ENCODE peak calls at places on chromosomes 16 and 17, in seven cellular contexts. One of them, this sample, is unnamed.

GRCh38 chr17:11608396-11608795 is 10.1 kb downstream of the DNAH9 start:
- DNase-seq in GM12878: no peak
- DNase-seq in ovary: peak
- DNase-seq in IMR-90: no peak
- DNase-seq in gastrocnemius medialis: peak
- DNase-seq in A549: peak
- DNase-seq in tibial nerve: peak
- DNase-seq in this sample: peak

GRCh38 chr17:63929860-63930766 is 2.0 kb downstream of the CD79B start:
- DNase-seq in tibial nerve: no peak
- DNase-seq in gastrocnemius medialis: no peak
- DNase-seq in ovary: no peak
- DNase-seq in A549: no peak
- DNase-seq in GM12878: no peak
- DNase-seq in IMR-90: no peak
- DNase-seq in this sample: no peak

GRCh38 chr17:32596666-32597065 is 109.9 kb downstream of the CDK5R1 start:
- DNase-seq in IMR-90: peak
- DNase-seq in ovary: no peak
- DNase-seq in tibial nerve: no peak
- DNase-seq in A549: peak
- DNase-seq in gastrocnemius medialis: no peak
- DNase-seq in GM12878: peak
- DNase-seq in this sample: no peak

GRCh38 chr16:4682084-4682581 is 11.2 kb upstream of the NUDT16L1 start:
- DNase-seq in A549: no peak
- DNase-seq in ovary: no peak
- DNase-seq in GM12878: no peak
- DNase-seq in IMR-90: no peak
- DNase-seq in gastrocnemius medialis: no peak
- DNase-seq in tibial nerve: no peak
- DNase-seq in this sample: no peak

GRCh38 chr17:36947922-36948716 is 635 bp upstream of the AATF start:
- DNase-seq in A549: peak
- DNase-seq in gastrocnemius medialis: no peak
- DNase-seq in tibial nerve: no peak
- DNase-seq in GM12878: no peak
- DNase-seq in IMR-90: no peak
- DNase-seq in ovary: no peak
- DNase-seq in this sample: no peak

GRCh38 chr17:30005709-30006320 is 64.4 kb downstream of the EFCAB5 start:
- DNase-seq in ovary: no peak
- DNase-seq in IMR-90: peak
- DNase-seq in GM12878: no peak
- DNase-seq in tibial nerve: no peak
- DNase-seq in A549: peak
- DNase-seq in gastrocnemius medialis: no peak
- DNase-seq in this sample: no peak

GRCh38 chr16:25832288-25832687 is 140.5 kb downstream of the HS3ST4 start:
- DNase-seq in GM12878: no peak
- DNase-seq in IMR-90: no peak
- DNase-seq in ovary: no peak
- DNase-seq in gastrocnemius medialis: no peak
- DNase-seq in tibial nerve: no peak
- DNase-seq in A549: no peak
- DNase-seq in this sample: no peak

GRCh38 chr16:84648595-84649510 is 542 bp downstream of the KLHL36 start:
- DNase-seq in A549: no peak
- DNase-seq in GM12878: no peak
- DNase-seq in tibial nerve: peak
- DNase-seq in ovary: peak
- DNase-seq in IMR-90: no peak
- DNase-seq in gastrocnemius medialis: peak
- DNase-seq in this sample: peak

GRCh38 chr16:50806099-50807062 is 64.5 kb downstream of the CYLD start:
- DNase-seq in gastrocnemius medialis: peak
- DNase-seq in IMR-90: peak
- DNase-seq in GM12878: peak
- DNase-seq in ovary: peak
- DNase-seq in tibial nerve: peak
- DNase-seq in A549: peak
- DNase-seq in this sample: peak

GRCh38 chr16:23031508-23032098 is 117.6 kb downstream of the USP31 start:
- DNase-seq in GM12878: no peak
- DNase-seq in IMR-90: no peak
- DNase-seq in tibial nerve: no peak
- DNase-seq in A549: no peak
- DNase-seq in ovary: no peak
- DNase-seq in gastrocnemius medialis: no peak
- DNase-seq in this sample: no peak

GRCh38 chr17:7982666-7983065 is 19.7 kb upstream of the GUCY2D start:
- DNase-seq in gastrocnemius medialis: no peak
- DNase-seq in ovary: no peak
- DNase-seq in IMR-90: peak
- DNase-seq in GM12878: no peak
- DNase-seq in A549: no peak
- DNase-seq in tibial nerve: no peak
- DNase-seq in this sample: no peak

GRCh38 chr17:67836205-67836987 is 11.1 kb downstream of the BPTF start:
- DNase-seq in ovary: no peak
- DNase-seq in GM12878: no peak
- DNase-seq in IMR-90: peak
- DNase-seq in tibial nerve: no peak
- DNase-seq in gastrocnemius medialis: no peak
- DNase-seq in A549: no peak
- DNase-seq in this sample: no peak

GRCh38 chr17:31510273-31511175 is 119.0 kb downstream of the RAB11FIP4 start:
- DNase-seq in tibial nerve: no peak
- DNase-seq in IMR-90: peak
- DNase-seq in GM12878: no peak
- DNase-seq in A549: no peak
- DNase-seq in ovary: no peak
- DNase-seq in gastrocnemius medialis: peak
- DNase-seq in this sample: no peak

GRCh38 chr17:9334536-9335446 is 240.8 kb downstream of the STX8 start:
- DNase-seq in A549: peak
- DNase-seq in ovary: no peak
- DNase-seq in IMR-90: no peak
- DNase-seq in gastrocnemius medialis: no peak
- DNase-seq in GM12878: no peak
- DNase-seq in tibial nerve: no peak
- DNase-seq in this sample: no peak

GRCh38 chr17:17235212-17236174 is 1.5 kb downstream of the FLCN start:
- DNase-seq in tibial nerve: peak
- DNase-seq in ovary: no peak
- DNase-seq in gastrocnemius medialis: peak
- DNase-seq in IMR-90: peak
- DNase-seq in A549: no peak
- DNase-seq in GM12878: no peak
- DNase-seq in this sample: peak

GRCh38 chr17:77594416-77595209 is 363.9 kb upstream of the TNRC6C start:
- DNase-seq in ovary: no peak
- DNase-seq in A549: no peak
- DNase-seq in tibial nerve: no peak
- DNase-seq in IMR-90: no peak
- DNase-seq in GM12878: no peak
- DNase-seq in gastrocnemius medialis: no peak
- DNase-seq in this sample: no peak

GRCh38 chr17:77598241-77598620 is 360.3 kb upstream of the TNRC6C start:
- DNase-seq in gastrocnemius medialis: no peak
- DNase-seq in A549: no peak
- DNase-seq in IMR-90: no peak
- DNase-seq in tibial nerve: no peak
- DNase-seq in ovary: no peak
- DNase-seq in GM12878: no peak
- DNase-seq in this sample: no peak

GRCh38 chr17:77597421-77598240 is 360.9 kb upstream of the TNRC6C start:
- DNase-seq in tibial nerve: no peak
- DNase-seq in gastrocnemius medialis: no peak
- DNase-seq in IMR-90: no peak
- DNase-seq in GM12878: no peak
- DNase-seq in ovary: no peak
- DNase-seq in A549: no peak
- DNase-seq in this sample: no peak

GRCh38 chr17:77599699-77600098 is 358.8 kb upstream of the TNRC6C start:
- DNase-seq in A549: no peak
- DNase-seq in tibial nerve: no peak
- DNase-seq in GM12878: no peak
- DNase-seq in ovary: no peak
- DNase-seq in gastrocnemius medialis: no peak
- DNase-seq in IMR-90: no peak
- DNase-seq in this sample: no peak

DNA sequence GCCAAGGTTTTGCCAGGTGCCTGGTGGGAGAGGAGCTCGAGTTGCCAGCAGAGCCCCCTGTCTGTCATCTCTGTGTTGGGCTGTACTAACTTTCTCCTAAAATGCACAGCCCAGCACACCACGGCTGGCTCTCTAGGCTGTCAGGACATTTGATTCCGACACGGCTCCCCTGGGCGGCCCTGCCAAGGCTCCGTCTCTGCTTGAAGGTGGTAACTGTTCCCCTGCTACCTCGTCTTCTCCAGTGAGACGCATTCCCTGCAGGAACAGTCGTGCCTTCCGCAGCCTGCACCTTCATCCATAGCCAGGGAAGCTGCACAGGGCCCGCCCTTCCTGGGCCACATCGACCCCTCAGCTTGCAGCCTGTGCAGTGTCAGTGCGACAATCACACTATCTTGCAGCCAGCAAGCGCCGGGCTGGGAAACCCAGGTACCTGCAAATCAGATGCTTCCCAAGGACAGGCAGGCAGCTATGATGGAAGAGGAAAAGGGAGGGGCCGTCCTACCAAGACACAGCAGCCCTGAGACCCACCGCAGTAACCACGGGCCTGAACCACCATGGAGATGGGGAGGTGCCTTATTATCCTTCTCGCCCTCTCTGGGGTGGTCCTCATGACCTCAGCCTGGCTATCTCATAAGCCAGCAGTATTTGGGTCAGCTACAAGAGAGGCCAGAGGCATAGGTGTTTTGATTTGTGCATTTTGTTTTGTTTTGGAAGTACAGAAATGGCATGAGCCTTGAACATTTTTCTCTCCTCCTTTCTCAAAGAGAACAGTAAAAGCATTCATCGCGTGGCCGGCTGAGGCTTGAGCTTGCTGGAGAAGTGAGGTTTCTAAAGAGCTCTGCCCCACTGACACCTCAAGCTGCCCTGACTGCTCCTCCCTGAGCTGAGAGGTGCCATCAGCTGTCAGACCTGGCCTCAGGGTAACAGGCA is 361.7 kb upstream of the TNRC6C start:
- DNase-seq in tibial nerve: no peak
- DNase-seq in ovary: no peak
- DNase-seq in gastrocnemius medialis: no peak
- DNase-seq in A549: no peak
- DNase-seq in GM12878: no peak
- DNase-seq in IMR-90: no peak
- DNase-seq in this sample: no peak
- TF ChIP-seq CTCF in tibial nerve: no peak
- TF ChIP-seq CTCF in ovary: no peak
- TF ChIP-seq CTCF in gastrocnemius medialis: no peak
- TF ChIP-seq CTCF in A549: no peak
- TF ChIP-seq CTCF in GM12878: no peak
- TF ChIP-seq CTCF in IMR-90: no peak
- TF ChIP-seq CTCF in this sample: no peak

DNA sequence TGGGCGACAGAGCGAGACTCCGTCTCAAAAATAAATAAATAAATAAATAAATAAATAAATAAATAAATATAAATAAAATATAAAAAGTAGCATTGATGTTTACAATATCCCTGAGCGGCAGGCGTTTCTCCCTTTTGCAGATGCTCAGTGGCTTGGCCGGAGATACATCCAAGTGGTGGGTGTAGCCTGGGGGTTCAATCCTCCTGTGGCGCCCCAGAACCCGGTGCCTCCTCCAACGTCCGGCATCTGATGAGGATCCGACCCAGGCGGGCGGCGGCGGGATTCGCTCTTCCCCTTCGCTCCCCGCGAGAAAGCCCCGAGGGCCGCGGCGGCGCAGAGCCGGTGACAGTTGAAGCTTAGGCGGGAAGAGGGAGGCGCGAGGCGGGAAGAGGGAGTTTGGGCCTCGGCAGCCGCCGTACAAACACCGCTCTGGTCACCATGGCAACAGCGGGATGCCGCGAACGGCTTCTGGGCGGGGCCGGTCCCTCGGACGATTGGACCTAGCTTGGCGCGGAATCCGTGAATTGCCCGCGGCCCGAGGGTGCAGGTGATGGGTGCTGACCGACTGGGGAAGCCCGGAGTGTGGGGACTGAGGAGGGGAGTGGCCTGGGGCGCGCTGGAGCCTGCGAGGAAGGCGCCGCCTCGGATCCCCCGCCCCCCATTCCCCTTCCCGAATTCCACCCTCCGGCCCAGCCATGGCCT is 12.7 kb upstream of the ALDOA start:
- DNase-seq in GM12878: peak
- DNase-seq in gastrocnemius medialis: peak
- DNase-seq in IMR-90: peak
- DNase-seq in tibial nerve: peak
- DNase-seq in A549: peak
- DNase-seq in ovary: peak
- DNase-seq in this sample: peak
- TF ChIP-seq POLR2A in GM12878: peak
- TF ChIP-seq POLR2A in gastrocnemius medialis: no peak
- TF ChIP-seq POLR2A in IMR-90: no peak
- TF ChIP-seq POLR2A in tibial nerve: no peak
- TF ChIP-seq POLR2A in A549: no peak
- TF ChIP-seq POLR2A in ovary: no peak
- TF ChIP-seq POLR2A in this sample: no peak

GRCh38 chr17:15451681-15452080 is 15.7 kb downstream of the CDRT4 start:
- DNase-seq in tibial nerve: no peak
- DNase-seq in A549: no peak
- DNase-seq in GM12878: no peak
- DNase-seq in gastrocnemius medialis: no peak
- DNase-seq in IMR-90: no peak
- DNase-seq in ovary: no peak
- DNase-seq in this sample: no peak

GRCh38 chr17:15448580-15448956 is 18.9 kb downstream of the CDRT4 start:
- DNase-seq in tibial nerve: no peak
- DNase-seq in ovary: no peak
- DNase-seq in gastrocnemius medialis: no peak
- DNase-seq in IMR-90: no peak
- DNase-seq in GM12878: no peak
- DNase-seq in A549: no peak
- DNase-seq in this sample: no peak

GRCh38 chr17:15446036-15446435 is 21.4 kb downstream of the CDRT4 start:
- DNase-seq in A549: no peak
- DNase-seq in GM12878: no peak
- DNase-seq in IMR-90: no peak
- DNase-seq in gastrocnemius medialis: no peak
- DNase-seq in tibial nerve: no peak
- DNase-seq in ovary: no peak
- DNase-seq in this sample: no peak

GRCh38 chr17:15444805-15445204 is 22.6 kb downstream of the CDRT4 start:
- DNase-seq in IMR-90: no peak
- DNase-seq in A549: no peak
- DNase-seq in gastrocnemius medialis: no peak
- DNase-seq in tibial nerve: no peak
- DNase-seq in ovary: no peak
- DNase-seq in GM12878: no peak
- DNase-seq in this sample: peak

GRCh38 chr17:15447928-15448579 is 19.4 kb downstream of the CDRT4 start:
- DNase-seq in tibial nerve: no peak
- DNase-seq in ovary: no peak
- DNase-seq in A549: no peak
- DNase-seq in gastrocnemius medialis: no peak
- DNase-seq in IMR-90: no peak
- DNase-seq in GM12878: no peak
- DNase-seq in this sample: no peak
- H3K27ac ChIP-seq in tibial nerve: peak
- H3K27ac ChIP-seq in ovary: no peak
- H3K27ac ChIP-seq in A549: no peak
- H3K27ac ChIP-seq in gastrocnemius medialis: peak
- H3K27ac ChIP-seq in IMR-90: no peak
- H3K27ac ChIP-seq in GM12878: no peak
- H3K27ac ChIP-seq in this sample: no peak

GRCh38 chr16:81315271-81316175 is 761 bp downstream of the GAN start:
- DNase-seq in IMR-90: peak
- DNase-seq in tibial nerve: peak
- DNase-seq in GM12878: no peak
- DNase-seq in gastrocnemius medialis: peak
- DNase-seq in ovary: peak
- DNase-seq in A549: peak
- DNase-seq in this sample: peak
- TF ChIP-seq CTCF in IMR-90: peak
- TF ChIP-seq CTCF in tibial nerve: no peak
- TF ChIP-seq CTCF in GM12878: no peak
- TF ChIP-seq CTCF in gastrocnemius medialis: peak
- TF ChIP-seq CTCF in ovary: no peak
- TF ChIP-seq CTCF in A549: no peak
- TF ChIP-seq CTCF in this sample: no peak